ENCODE peak calls at places on chromosomes 12 and 14, in seven cellular contexts. A is IMR-90, F is neuronal stem cell, W is mesenchymal stem cell, P is mesendoderm, Z is H1, S is trophoblast cell. M is an unnamed sample.

GRCh38 chr12:2372178-2372577 is 319.4 kb downstream of the CACNA1C start:
- DNase-seq in A (no peak), F (no peak), W (no peak), P (peak; percentile 23), Z (no peak), S (no peak), M (no peak)

GRCh38 chr12:27324452-27324999 is 8.1 kb upstream of the BMAL2 start:
- DNase-seq in A (no peak), F (no peak), W (no peak), P (no peak), Z (no peak), S (no peak), M (no peak)

GRCh38 chr14:35416108-35416750 is 11.7 kb upstream of the NFKBIA start:
- DNase-seq in A (no peak), F (no peak), W (peak; percentile 33), P (no peak), Z (no peak), S (no peak), M (no peak)

GRCh38 chr12:2959508-2960431 is 573 bp downstream of the TEAD4 start:
- DNase-seq in A (peak; percentile 60), F (peak; percentile 48), W (peak; percentile 80), P (peak; percentile 52), Z (peak; percentile 73), S (no peak), M (peak; percentile 56)

GRCh38 chr14:55689971-55690871 is 110.2 kb downstream of the KTN1 start:
- DNase-seq in A (no peak), F (no peak), W (no peak), P (peak; percentile 22), Z (no peak), S (no peak), M (no peak)

GRCh38 chr12:72296389-72296788 is 24.2 kb downstream of the TRHDE start:
- DNase-seq in A (peak; percentile 91), F (no peak), W (peak; percentile 45), P (no peak), Z (no peak), S (no peak), M (no peak)

GRCh38 chr14:76924363-76925151 is 98.3 kb downstream of the LRRC74A start:
- DNase-seq in A (no peak), F (peak; percentile 64), W (peak; percentile 60), P (peak; percentile 97), Z (peak; percentile 87), S (no peak), M (peak; percentile 95)

GRCh38 chr12:120041386-120042231 is 52.6 kb downstream of the BICDL1 start:
- DNase-seq in A (no peak), F (no peak), W (no peak), P (peak; percentile 14), Z (no peak), S (peak; percentile 30), M (no peak)

GRCh38 chr14:87540339-87540738 is 452.6 kb downstream of the GALC start:
- DNase-seq in A (no peak), F (no peak), W (no peak), P (no peak), Z (no peak), S (no peak), M (no peak)

GRCh38 chr14:100424504-100425453 is 101.6 kb downstream of the SLC25A47 start:
- DNase-seq in A (no peak), F (no peak), W (no peak), P (no peak), Z (no peak), S (no peak), M (no peak)

GRCh38 chr14:92426237-92426636 is 87.3 kb upstream of the RIN3 start:
- DNase-seq in A (peak; percentile 50), F (no peak), W (no peak), P (no peak), Z (no peak), S (no peak), M (no peak)

DNA sequence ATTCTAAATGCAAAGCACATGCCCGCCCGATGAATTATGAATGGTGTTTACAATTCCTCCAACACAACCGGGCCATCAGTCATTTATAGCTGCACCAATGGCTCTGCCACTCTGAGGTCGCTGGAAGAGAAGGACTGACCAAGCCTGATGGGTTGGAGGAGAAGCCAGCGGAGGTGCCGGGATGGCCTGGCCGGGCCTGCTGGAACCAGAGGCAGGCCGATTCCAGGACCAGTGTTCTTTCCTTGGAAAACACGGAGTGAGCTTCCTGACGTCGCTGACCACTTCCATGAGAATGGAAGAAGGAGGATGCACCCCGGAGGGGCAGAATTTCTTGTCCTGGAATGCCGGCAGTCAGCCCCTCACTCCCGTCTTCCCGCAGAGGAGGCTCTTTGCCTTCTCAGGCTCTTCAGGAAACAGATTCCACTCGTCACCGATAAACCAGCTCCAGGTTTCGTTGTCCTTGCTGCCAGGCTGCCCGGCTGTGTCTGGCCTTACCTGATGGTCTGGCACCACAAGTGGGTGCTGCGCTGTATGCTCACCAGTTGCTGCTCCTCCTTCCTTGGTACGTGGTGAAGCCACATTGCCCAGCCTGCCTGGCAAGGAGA is 358.5 kb upstream of the SFSWAP start:
- DNase-seq in A (no peak), F (no peak), W (no peak), P (no peak), Z (no peak), S (no peak), M (peak; percentile 28)
- H3K4ac ChIP-seq in A (no peak overlapping the region), F (no peak overlapping the region), W (no peak overlapping the region), P (no peak overlapping the region), Z (no peak overlapping the region), S (no peak overlapping the region), M (no peak overlapping the region)

DNA sequence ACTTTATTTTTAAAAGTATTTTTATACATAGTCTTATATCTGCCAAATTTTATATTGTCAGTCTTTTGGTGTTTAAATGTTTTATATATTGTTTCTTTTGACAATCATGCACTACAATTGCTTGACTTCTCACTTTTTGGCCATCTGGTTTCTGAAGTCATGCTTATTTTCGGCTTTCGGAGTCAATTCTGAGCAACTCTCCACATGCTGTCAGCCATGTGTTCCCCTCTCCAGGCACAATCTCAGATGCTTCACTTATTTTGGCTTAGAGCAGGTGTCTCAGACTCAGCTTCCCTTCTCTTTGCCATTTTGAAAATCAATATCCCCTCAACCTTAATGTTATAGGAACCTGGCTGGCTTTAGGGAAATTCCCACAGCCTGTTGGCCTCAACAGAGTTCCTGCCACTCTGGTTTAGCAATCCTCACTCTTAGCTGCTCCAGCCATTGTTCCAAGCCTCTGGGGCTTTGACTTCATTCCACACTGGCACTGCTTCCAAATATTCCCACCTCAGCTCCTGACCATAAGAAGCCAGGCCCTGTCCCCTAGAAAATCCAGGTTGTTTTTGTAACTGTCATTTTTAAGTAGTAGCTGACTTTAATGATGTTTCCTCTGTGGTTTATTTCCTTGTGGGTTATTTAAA is 125.5 kb upstream of the FAR2 start:
- DNase-seq in A (no peak), F (no peak), W (no peak), P (peak; percentile 20), Z (no peak), S (no peak), M (no peak)
- H3K27ac ChIP-seq in A (no peak overlapping the region), F (no peak overlapping the region), W (no peak overlapping the region), P (no peak overlapping the region), Z (no peak overlapping the region), S (no peak overlapping the region), M (no peak overlapping the region)

GRCh38 chr14:74720526-74720925 is 7.6 kb downstream of the FCF1 start:
- DNase-seq in A (peak; percentile 90), F (no peak), W (peak; percentile 43), P (no peak), Z (no peak), S (no peak), M (no peak)
- H3K4ac ChIP-seq in A (no peak overlapping the region), F (no peak overlapping the region), W (no peak overlapping the region), P (no peak overlapping the region), Z (no peak overlapping the region), S (no peak overlapping the region), M (no peak overlapping the region)

GRCh38 chr12:48036818-48037217 is 32.5 kb upstream of the COL2A1 start:
- DNase-seq in A (no peak), F (no peak), W (no peak), P (no peak), Z (no peak), S (no peak), M (no peak)
- H3K27ac ChIP-seq in A (no peak overlapping the region), F (peak overlapping the region; percentile 91), W (no peak overlapping the region), P (peak overlapping the region; percentile 16), Z (peak overlapping the region; percentile 59), S (peak overlapping the region; percentile 81), M (no peak overlapping the region)

M was measured in H9.